ENCODE peak calls at places on chromosome 7, in five cellular contexts. I is effector memory CD8-positive, alpha-beta T cell; X is natural killer cell treated with Interleukin-12 subunit alpha and Interleukin-12 subunit beta and Interleukin-15 and Interleukin-18, amount 100 ng/mL, for 72 hours; D is stimulated activated naive CD8-positive, alpha-beta T cell treated with anti-CD3 and anti-CD28 coated beads, Interleukin-15, Interleukin-2, amounts not matched to agents 100 U/mL and 50 U/mL, for 24 hours; Z is pancreas. N is an unnamed sample.

GRCh38 chr7:27083646-27084045 is 12.2 kb downstream of the HOXA1 start:
- ATAC-seq in I (no peak), X (peak; percentile 77), D (no peak), Z (no peak), N (no peak)

GRCh38 chr7:155597753-155598140 is 46.7 kb upstream of the RBM33 start:
- ATAC-seq in I (no peak), X (no peak), D (no peak), Z (peak; percentile 96), N (no peak)

GRCh38 chr7:149245244-149245643 is 5.8 kb downstream of the ZNF212 start:
- ATAC-seq in I (no peak), X (peak; percentile 94), D (peak; percentile 75), Z (no peak), N (peak; percentile 83)

GRCh38 chr7:130994378-130995115 is 260.5 kb upstream of the KLF14 start:
- ATAC-seq in I (no peak), X (no peak), D (no peak), Z (peak; percentile 72), N (peak; percentile 39)

GRCh38 chr7:124550036-124550435 is 215.6 kb downstream of the GPR37 start:
- ATAC-seq in I (no peak), X (no peak), D (no peak), Z (no peak), N (no peak)

GRCh38 chr7:157405914-157406810 is 69.4 kb downstream of the DNAJB6 start:
- ATAC-seq in I (no peak), X (no peak), D (no peak), Z (no peak), N (no peak)

GRCh38 chr7:46257766-46258448 is 336.8 kb upstream of the IGFBP3 start:
- ATAC-seq in I (no peak), X (no peak), D (no peak), Z (no peak), N (no peak)

GRCh38 chr7:94449151-94449725 is 54.5 kb downstream of the COL1A2 start:
- ATAC-seq in I (peak; percentile 48), X (no peak), D (no peak), Z (peak; percentile 85), N (no peak)

GRCh38 chr7:94351703-94352102 is 43.0 kb upstream of the COL1A2 start:
- ATAC-seq in I (no peak), X (no peak), D (no peak), Z (no peak), N (no peak)

GRCh38 chr7:65239324-65239706 is 134.3 kb upstream of the ZNF92 start:
- ATAC-seq in I (no peak), X (no peak), D (no peak), Z (no peak), N (no peak)

GRCh38 chr7:144670251-144670650 is 165.6 kb downstream of the TPK1 start:
- ATAC-seq in I (no peak), X (no peak), D (no peak), Z (no peak), N (no peak)

GRCh38 chr7:80781561-80781979 is 137.3 kb downstream of the SEMA3C start:
- ATAC-seq in I (no peak), X (no peak), D (no peak), Z (no peak), N (no peak)

GRCh38 chr7:117152213-117153007 is 170.4 kb downstream of the WNT2 start:
- ATAC-seq in I (no peak), X (no peak), D (no peak), Z (peak; percentile 20), N (no peak)

GRCh38 chr7:2287742-2288141 is 26.5 kb downstream of the SNX8 start:
- ATAC-seq in I (no peak), X (no peak), D (no peak), Z (no peak), N (no peak)

GRCh38 chr7:99210265-99210970 is 2.5 kb upstream of the KPNA7 start:
- ATAC-seq in I (no peak), X (no peak), D (no peak), Z (peak; percentile 88), N (no peak)

GRCh38 chr7:138008588-138009349 is 6.9 kb upstream of the CREB3L2 start:
- ATAC-seq in I (peak; percentile 67), X (no peak), D (no peak), Z (peak; percentile 86), N (peak; percentile 44)

GRCh38 chr7:155896531-155897263 is 84.4 kb upstream of the SHH start:
- ATAC-seq in I (no peak), X (no peak), D (no peak), Z (no peak), N (no peak)

N was measured in activated T-helper 17 cell treated with anti-CD3 and anti-CD28 coated beads, Interleukin-2, amount 50 U/mL, for 72 hours.